ENCODE peak calls at places on chromosomes 4 and X, in ten cellular contexts. K, A, G, X, E, M, F, O, C and J are unnamed samples.
A peak's percentile ranks its signal among the peaks of the same experiment; 100 is the strongest.

GRCh38 chrX:3518870-3519269 is 172.4 kb upstream of the MXRA5 start:
- DNase-seq in K (no peak), A (no peak), G (no peak), X (no peak), E (no peak), M (peak; percentile 34), F (no peak), O (no peak), C (peak; percentile 98), J (no peak)

GRCh38 chrX:132740316-132741123 is 217.9 kb downstream of the HS6ST2 start:
- DNase-seq in K (no peak), A (no peak), G (no peak), X (no peak), E (no peak), M (no peak), F (no peak), O (no peak), C (peak; percentile 0), J (no peak)

GRCh38 chrX:136586386-136586785 is 54.4 kb downstream of the VGLL1 start:
- DNase-seq in K (no peak), A (no peak), G (no peak), X (no peak), E (no peak), M (no peak), F (peak; percentile 4), O (no peak), C (peak; percentile 3), J (no peak)

GRCh38 chr4:68904786-68905185 is 46.8 kb downstream of the UGT2A3 start:
- DNase-seq in K (no peak), A (no peak), G (no peak), X (no peak), E (peak; percentile 21), M (no peak), F (peak; percentile 27), O (no peak), C (no peak), J (no peak)

GRCh38 chr4:145815626-145816025 is 123.0 kb downstream of the ZNF827 start:
- DNase-seq in K (no peak), A (no peak), G (no peak), X (no peak), E (no peak), M (no peak), F (no peak), O (no peak), C (no peak), J (no peak)

GRCh38 chr4:102537280-102537679 is 36.1 kb downstream of the NFKB1 start:
- DNase-seq in K (no peak), A (no peak), G (no peak), X (no peak), E (no peak), M (no peak), F (no peak), O (no peak), C (no peak), J (no peak)

GRCh38 chr4:11602606-11603355 is 174.1 kb upstream of the HS3ST1 start:
- DNase-seq in K (no peak), A (no peak), G (no peak), X (no peak), E (no peak), M (no peak), F (no peak), O (peak; percentile 28), C (no peak), J (no peak)

GRCh38 chrX:47697171-47697570 is 38.2 kb upstream of the UXT start:
- DNase-seq in K (no peak), A (no peak), G (no peak), X (no peak), E (no peak), M (no peak), F (no peak), O (no peak), C (peak; percentile 28), J (no peak)

GRCh38 chrX:38109042-38109904 is 102.9 kb downstream of the SYTL5 start:
- DNase-seq in K (no peak), A (no peak), G (no peak), X (no peak), E (no peak), M (no peak), F (no peak), O (no peak), C (no peak), J (no peak)

GRCh38 chr4:153211986-153212720 is 7.9 kb downstream of the TRIM2 start:
- DNase-seq in K (no peak), A (no peak), G (no peak), X (no peak), E (no peak), M (no peak), F (peak; percentile 26), O (no peak), C (peak; percentile 87), J (no peak)

GRCh38 chr4:76772498-76773106 is 125.3 kb downstream of the SOWAHB start:
- DNase-seq in K (no peak), A (no peak), G (no peak), X (no peak), E (no peak), M (no peak), F (no peak), O (peak; percentile 40), C (peak; percentile 66), J (no peak)